ENCODE peak calls at places on chromosomes 4 and X, in six cellular contexts. One of them, this sample, is unnamed.

GRCh38 chr4:600850-601515 is 24.4 kb upstream of the PDE6B start:
- DNase-seq in neural crest cell: no peak
- DNase-seq in Calu3: no peak
- DNase-seq in T-helper 2 cell: no peak
- DNase-seq in Caco-2: no peak
- DNase-seq in OCI-M1: no peak
- DNase-seq in this sample: no peak

GRCh38 chr4:113979973-113980615 is 647 bp upstream of the ARSJ start:
- DNase-seq in OCI-M1: no peak
- DNase-seq in T-helper 2 cell: no peak
- DNase-seq in Caco-2: no peak
- DNase-seq in Calu3: no peak
- DNase-seq in neural crest cell: no peak
- DNase-seq in this sample: no peak

GRCh38 chrX:150688911-150689451 is 4.2 kb upstream of the MTMR1 start:
- DNase-seq in T-helper 2 cell: no peak
- DNase-seq in OCI-M1: no peak
- DNase-seq in neural crest cell: no peak
- DNase-seq in Calu3: peak
- DNase-seq in Caco-2: no peak
- DNase-seq in this sample: no peak

GRCh38 chr4:2367626-2368025 is 50.8 kb downstream of the ZFYVE28 start:
- DNase-seq in Caco-2: no peak
- DNase-seq in OCI-M1: no peak
- DNase-seq in Calu3: no peak
- DNase-seq in neural crest cell: no peak
- DNase-seq in T-helper 2 cell: no peak
- DNase-seq in this sample: no peak

GRCh38 chr4:7411896-7412585 is 22.7 kb downstream of the PSAPL1 start:
- DNase-seq in OCI-M1: no peak
- DNase-seq in T-helper 2 cell: no peak
- DNase-seq in Calu3: no peak
- DNase-seq in neural crest cell: no peak
- DNase-seq in Caco-2: peak
- DNase-seq in this sample: no peak

GRCh38 chr4:53558061-53558801 is 33.1 kb downstream of the LNX1 start:
- DNase-seq in Calu3: no peak
- DNase-seq in Caco-2: no peak
- DNase-seq in neural crest cell: no peak
- DNase-seq in T-helper 2 cell: no peak
- DNase-seq in OCI-M1: no peak
- DNase-seq in this sample: no peak

GRCh38 chr4:159052315-159052714 is 50.6 kb upstream of the RAPGEF2 start:
- DNase-seq in neural crest cell: no peak
- DNase-seq in Calu3: no peak
- DNase-seq in T-helper 2 cell: peak
- DNase-seq in Caco-2: no peak
- DNase-seq in OCI-M1: no peak
- DNase-seq in this sample: no peak

GRCh38 chr4:111960241-111960667 is 185.0 kb upstream of the FAM241A start:
- DNase-seq in T-helper 2 cell: peak
- DNase-seq in Calu3: peak
- DNase-seq in OCI-M1: peak
- DNase-seq in Caco-2: no peak
- DNase-seq in neural crest cell: no peak
- DNase-seq in this sample: no peak

GRCh38 chr4:148315049-148315448 is 127.2 kb downstream of the NR3C2 start:
- DNase-seq in Calu3: no peak
- DNase-seq in T-helper 2 cell: no peak
- DNase-seq in Caco-2: no peak
- DNase-seq in OCI-M1: no peak
- DNase-seq in neural crest cell: no peak
- DNase-seq in this sample: no peak

GRCh38 chrX:356385-357034 is 30.2 kb downstream of the PPP2R3B start:
- DNase-seq in OCI-M1: no peak
- DNase-seq in T-helper 2 cell: no peak
- DNase-seq in neural crest cell: no peak
- DNase-seq in Caco-2: no peak
- DNase-seq in Calu3: no peak
- DNase-seq in this sample: no peak

GRCh38 chr4:176277162-176277904 is 8.3 kb upstream of the ASB5 start:
- DNase-seq in OCI-M1: peak
- DNase-seq in neural crest cell: peak
- DNase-seq in Caco-2: peak
- DNase-seq in T-helper 2 cell: peak
- DNase-seq in Calu3: peak
- DNase-seq in this sample: peak

GRCh38 chr4:54228064-54228527 is 997 bp upstream of the PDGFRA start:
- DNase-seq in OCI-M1: peak
- DNase-seq in Calu3: peak
- DNase-seq in neural crest cell: peak
- DNase-seq in T-helper 2 cell: peak
- DNase-seq in Caco-2: peak
- DNase-seq in this sample: peak

This sample was measured in esophagus muscularis mucosa.